ENCODE peak calls at places on chromosomes 2 and 18, in five cellular contexts. R is heart right ventricle, U is left lung, W is A549, K is right atrium auricular region. I is an unnamed sample.

GRCh38 chr2:180050246-180050645 is 43.1 kb upstream of the CWC22 start:
- DNase-seq in R (no peak), W (no peak), K (no peak), U (no peak), I (no peak)

GRCh38 chr18:34153711-34154110 is 71.0 kb downstream of the NOL4 start:
- DNase-seq in U (no peak), W (peak; percentile 7), K (no peak), R (no peak), I (no peak)

GRCh38 chr2:192459422-192459821 is 264.7 kb upstream of the TMEFF2 start:
- DNase-seq in U (no peak), W (no peak), K (no peak), R (no peak), I (no peak)

GRCh38 chr2:375947-376307 is 88.0 kb upstream of the ALKAL2 start:
- DNase-seq in W (no peak), K (no peak), R (no peak), U (no peak), I (no peak)

GRCh38 chr2:133503323-133503722 is 64.9 kb downstream of the NCKAP5 start:
- DNase-seq in U (no peak), W (no peak), R (no peak), K (no peak), I (no peak)

GRCh38 chr2:161096336-161096735 is 63.9 kb upstream of the TANK start:
- DNase-seq in R (no peak), W (no peak), U (no peak), K (no peak), I (no peak)

GRCh38 chr18:79805211-79805862 is 7.6 kb downstream of the KCNG2 start:
- DNase-seq in U (no peak), R (no peak), W (no peak), K (no peak), I (no peak)

GRCh38 chr2:99597616-99598015 is 107.8 kb upstream of the REV1 start:
- DNase-seq in K (no peak), W (no peak), U (no peak), R (no peak), I (no peak)

GRCh38 chr18:30556112-30556511 is 486.4 kb downstream of the DSC3 start:
- DNase-seq in K (no peak), U (peak; percentile 31), R (no peak), W (no peak), I (no peak)

GRCh38 chr2:161424179-161424763 is 8.2 kb downstream of the TBR1 start:
- DNase-seq in U (no peak), W (no peak), K (no peak), R (no peak), I (no peak)

GRCh38 chr2:239609162-239609561 is 208.3 kb upstream of the HDAC4 start:
- DNase-seq in R (no peak), W (no peak), U (no peak), K (peak; percentile 26), I (no peak)

GRCh38 chr18:58793361-58793760 is 71.3 kb upstream of the ZNF532 start:
- DNase-seq in K (no peak), R (no peak), U (no peak), W (peak; percentile 71), I (no peak)

GRCh38 chr18:8097942-8098341 is 511.3 kb upstream of the RAB12 start:
- DNase-seq in U (no peak), K (no peak), W (no peak), R (no peak), I (no peak)

GRCh38 chr2:47801118-47801517 is 18.2 kb downstream of the MSH6 start:
- DNase-seq in K (no peak), W (no peak), U (no peak), R (no peak), I (no peak)

GRCh38 chr2:172083725-172084483 is 1.4 kb upstream of the DLX1 start:
- DNase-seq in K (no peak), U (peak; percentile 75), R (no peak), W (no peak), I (no peak)

GRCh38 chr2:100393362-100393761 is 24.1 kb downstream of the CHST10 start:
- DNase-seq in R (no peak), U (no peak), K (peak; percentile 28), W (no peak), I (no peak)

GRCh38 chr2:117470311-117471095 is 344.0 kb upstream of the DDX18 start:
- DNase-seq in W (peak; percentile 39), K (no peak), R (no peak), U (no peak), I (no peak)
- TF ChIP-seq CTCF in W (peak; percentile 9), K (peak; percentile 65), R (peak; percentile 43), U (peak; percentile 37), I (peak; percentile 50)

GRCh38 chr2:19176172-19176852 is 182.1 kb downstream of the OSR1 start:
- DNase-seq in K (no peak), U (no peak), W (no peak), R (no peak), I (no peak)
- H3K27ac ChIP-seq in K (no peak overlapping the region), U (no peak overlapping the region), W (no peak overlapping the region), R (no peak overlapping the region), I (no peak overlapping the region)

DNA sequence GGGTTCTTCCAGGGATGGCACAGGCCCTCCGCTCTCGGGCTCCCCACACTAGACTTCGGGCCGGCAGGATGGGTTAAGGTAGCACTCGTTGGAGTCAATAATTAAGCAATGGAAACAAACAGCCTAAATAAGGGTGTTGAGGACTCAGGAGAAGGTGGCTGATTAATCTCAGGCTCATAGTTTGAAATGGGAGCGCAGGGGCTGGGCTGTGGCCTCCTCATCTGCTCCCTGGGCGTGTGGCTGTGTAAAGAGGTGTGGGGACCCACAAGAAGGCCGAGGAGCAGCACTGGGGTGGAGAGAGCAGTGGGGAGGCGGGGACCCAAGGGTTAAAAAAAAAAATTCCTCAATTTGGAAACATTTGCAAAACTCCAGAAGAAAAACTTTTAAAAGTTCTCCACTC is 1.3 kb upstream of the TUBB6 start:
- DNase-seq in U (no peak), W (no peak), R (no peak), K (peak; percentile 53), I (no peak)
- H3K4me3 ChIP-seq in U (peak overlapping the region; percentile 64), W (no peak overlapping the region), R (peak overlapping the region; percentile 79), K (peak overlapping the region; percentile 77), I (no peak overlapping the region)

GRCh38 chr2:69935011-69935410 is 20.1 kb downstream of the MXD1 start:
- DNase-seq in U (no peak), K (no peak), R (no peak), W (no peak), I (no peak)
- TF ChIP-seq CTCF in U (no peak), K (no peak), R (no peak), W (no peak), I (no peak)

DNA sequence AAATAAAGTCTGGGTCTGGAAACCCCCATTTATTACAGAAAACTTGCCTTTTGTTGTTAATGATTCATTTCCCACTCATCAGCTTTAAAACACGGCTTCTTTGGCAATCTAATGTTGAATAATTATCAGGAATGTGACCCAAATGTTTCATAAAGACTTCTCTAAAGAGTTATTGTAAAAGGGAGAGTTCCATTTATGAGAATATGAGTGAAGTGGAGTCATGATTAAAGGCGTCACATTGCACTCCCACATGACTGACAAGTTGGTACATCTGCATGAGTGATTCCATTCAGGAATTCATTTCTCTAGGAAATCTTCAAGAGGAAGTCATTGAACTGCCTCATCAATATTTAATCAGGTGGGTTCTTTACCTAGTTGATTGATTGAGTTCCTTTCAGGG is 184.9 kb downstream of the LNPK start:
- DNase-seq in K (no peak), U (no peak), W (no peak), R (no peak), I (no peak)
- H3K27ac ChIP-seq in K (no peak overlapping the region), U (no peak overlapping the region), W (no peak overlapping the region), R (no peak overlapping the region), I (no peak overlapping the region)

GRCh38 chr2:57882895-57883515 is 163.6 kb upstream of the VRK2 start:
- DNase-seq in R (no peak), K (no peak), W (peak; percentile 72), U (no peak), I (no peak)
- H3K4me3 ChIP-seq in R (peak overlapping the region; percentile 5), K (peak overlapping the region; percentile 1), W (peak overlapping the region; percentile 39), U (no peak overlapping the region), I (peak overlapping the region; percentile 48)

DNA sequence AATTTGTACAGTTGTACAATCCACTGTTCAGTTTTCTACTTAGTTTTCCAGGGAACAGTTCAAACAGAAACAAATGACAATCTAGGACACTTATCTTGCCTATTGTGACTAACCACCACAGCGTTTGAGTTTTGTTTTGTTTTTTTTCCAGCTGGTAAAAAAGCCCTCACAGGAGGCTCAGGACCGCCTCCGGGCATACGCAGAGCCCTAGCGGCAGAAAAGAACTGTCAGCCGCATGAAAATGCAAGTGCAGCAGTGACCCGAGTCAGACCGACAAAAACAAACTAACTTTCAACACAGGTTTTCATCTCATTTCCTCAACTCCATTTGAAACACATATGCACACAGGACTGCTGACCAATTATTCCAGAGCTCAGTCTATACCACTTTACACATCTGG is 68.6 kb downstream of the STEAP3 start:
- DNase-seq in R (no peak), U (no peak), W (no peak), K (no peak), I (no peak)
- TF ChIP-seq CTCF in R (no peak), U (peak; percentile 17), W (no peak), K (no peak), I (peak; percentile 38)

I was measured in dorsolateral prefrontal cortex.